ENCODE peak calls at places on chromosomes 2 and 18, in seven cellular contexts. U is tibial nerve, A is choroid plexus epithelial cell, Z is gastrocnemius medialis, G is H1, R is HFFc6, O is kidney. T is an unnamed sample.

GRCh38 chr2:19623488-19623887 is 265.1 kb upstream of the OSR1 start:
- DNase-seq in U (no peak), A (peak; percentile 93), Z (no peak), G (no peak), R (peak; percentile 62), O (no peak), T (no peak)

GRCh38 chr2:242031481-242032019 is 162.0 kb downstream of the RTP5 start:
- DNase-seq in U (no peak), A (peak; percentile 85), Z (no peak), G (peak; percentile 14), R (peak; percentile 85), O (no peak), T (no peak)

GRCh38 chr2:186675380-186675779 is 18.5 kb upstream of the FAM171B start:
- DNase-seq in U (no peak), A (peak; percentile 41), Z (no peak), G (no peak), R (no peak), O (no peak), T (no peak)

GRCh38 chr18:61248589-61248988 is 84.6 kb upstream of the CDH20 start:
- DNase-seq in U (no peak), A (no peak), Z (no peak), G (no peak), R (no peak), O (no peak), T (no peak)

GRCh38 chr2:233928594-233929351 is 11.6 kb downstream of the TRPM8 start:
- DNase-seq in U (no peak), A (peak; percentile 57), Z (no peak), G (peak; percentile 77), R (no peak), O (no peak), T (no peak)

GRCh38 chr18:3368193-3368592 is 81.8 kb upstream of the TGIF1 start:
- DNase-seq in U (no peak), A (peak; percentile 93), Z (no peak), G (no peak), R (peak; percentile 47), O (no peak), T (no peak)

GRCh38 chr2:143686585-143687164 is 557.5 kb downstream of the ARHGAP15 start:
- DNase-seq in U (peak; percentile 20), A (peak; percentile 69), Z (no peak), G (no peak), R (peak; percentile 47), O (no peak), T (no peak)

GRCh38 chr2:27249077-27249890 is 13.6 kb downstream of the SLC30A3 start:
- DNase-seq in U (no peak), A (peak; percentile 31), Z (no peak), G (no peak), R (no peak), O (peak; percentile 54), T (no peak)

GRCh38 chr2:171598713-171599319 is 76.5 kb downstream of the CYBRD1 start:
- DNase-seq in U (peak; percentile 47), A (peak; percentile 88), Z (no peak), G (no peak), R (peak; percentile 59), O (no peak), T (peak; percentile 51)

GRCh38 chr2:136246086-136246669 is 128.2 kb upstream of the CXCR4 start:
- DNase-seq in U (no peak), A (peak; percentile 43), Z (peak; percentile 57), G (peak; percentile 58), R (no peak), O (peak; percentile 85), T (no peak)

GRCh38 chr2:197279997-197280756 is 30.4 kb downstream of the ANKRD44 start:
- DNase-seq in U (no peak), A (peak; percentile 16), Z (no peak), G (no peak), R (no peak), O (no peak), T (no peak)

GRCh38 chr2:226799976-226800940 is 638 bp upstream of the IRS1 start:
- DNase-seq in U (peak; percentile 16), A (peak; percentile 33), Z (peak; percentile 28), G (peak; percentile 46), R (no peak), O (peak; percentile 84), T (no peak)

GRCh38 chr2:37775908-37776250 is 104.4 kb upstream of the CDC42EP3 start:
- DNase-seq in U (peak; percentile 21), A (peak; percentile 71), Z (no peak), G (no peak), R (peak; percentile 69), O (no peak), T (no peak)

GRCh38 chr2:232598293-232598692 is 35.1 kb upstream of the EFHD1 start:
- DNase-seq in U (no peak), A (no peak), Z (no peak), G (no peak), R (no peak), O (peak; percentile 27), T (no peak)

GRCh38 chr2:59935005-59935404 is 618.4 kb downstream of the BCL11A start:
- DNase-seq in U (no peak), A (no peak), Z (no peak), G (no peak), R (no peak), O (no peak), T (no peak)

GRCh38 chr2:68857855-68858456 is 13.2 kb downstream of the BMP10 start:
- DNase-seq in U (no peak), A (no peak), Z (no peak), G (no peak), R (no peak), O (no peak), T (no peak)

GRCh38 chr2:88549616-88550292 is 77.5 kb downstream of the EIF2AK3 start:
- DNase-seq in U (no peak), A (no peak), Z (no peak), G (peak; percentile 75), R (no peak), O (no peak), T (no peak)

GRCh38 chr2:88556026-88556425 is 71.2 kb downstream of the EIF2AK3 start:
- DNase-seq in U (no peak), A (no peak), Z (no peak), G (no peak), R (no peak), O (no peak), T (no peak)

GRCh38 chr2:88557290-88557689 is 70.0 kb downstream of the EIF2AK3 start:
- DNase-seq in U (no peak), A (no peak), Z (no peak), G (no peak), R (no peak), O (no peak), T (no peak)

DNA sequence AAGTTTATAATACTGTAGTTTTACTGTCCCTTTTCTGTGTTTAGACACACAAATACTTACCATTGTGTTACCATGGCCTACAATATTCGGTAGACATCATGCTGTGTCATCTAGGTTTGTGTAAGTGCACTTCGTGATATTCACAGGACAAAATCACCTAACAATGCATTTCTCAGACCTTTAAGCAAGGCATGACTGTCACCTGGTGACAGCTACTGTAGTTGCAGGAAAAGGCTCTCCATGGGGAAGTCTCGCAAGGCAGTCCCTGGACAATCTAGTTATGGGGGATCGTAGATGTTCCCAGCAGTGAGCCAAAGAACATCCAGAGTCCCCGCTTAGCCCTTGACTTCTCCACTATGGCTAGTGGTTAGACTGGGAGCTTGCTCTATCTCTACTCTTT is 73.1 kb downstream of the EIF2AK3 start:
- DNase-seq in U (no peak), A (no peak), Z (no peak), G (no peak), R (no peak), O (no peak), T (no peak)
- TF ChIP-seq CTCF in U (no peak), A (peak; percentile 7), Z (no peak), G (peak; percentile 88), R (peak; percentile 30), O (peak; percentile 13), T (peak; percentile 36)

DNA sequence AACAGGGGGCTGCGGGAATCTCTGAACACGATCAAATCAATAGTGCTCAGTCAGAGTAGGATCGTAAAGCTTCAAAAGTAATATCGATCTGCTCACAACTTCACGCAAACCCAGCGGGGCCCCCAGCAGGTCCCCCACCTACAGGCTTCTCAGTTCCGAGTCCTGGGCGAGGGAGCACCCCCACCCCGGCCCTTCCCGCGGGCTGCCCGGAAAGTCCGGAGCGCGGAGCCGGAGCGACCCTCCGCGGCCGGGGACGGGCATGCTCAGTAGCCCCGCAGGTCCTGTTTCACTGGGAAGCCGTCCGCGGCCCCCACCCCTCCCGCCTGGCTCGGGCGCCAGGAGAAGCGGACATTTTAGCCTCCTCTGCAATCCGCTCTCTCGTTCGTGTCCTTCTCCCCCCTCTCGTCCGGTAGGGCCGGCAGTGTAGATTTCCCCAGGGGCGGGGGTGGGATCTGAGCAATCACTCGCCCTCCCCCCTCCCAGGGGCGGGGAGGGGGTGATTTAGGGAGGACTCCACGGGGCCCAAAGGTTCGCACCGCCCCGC is 3.3 kb upstream of the SPRED2 start:
- DNase-seq in U (peak; percentile 73), A (peak; percentile 92), Z (peak; percentile 88), G (peak; percentile 92), R (peak; percentile 80), O (peak; percentile 96), T (peak; percentile 88)
- TF ChIP-seq CTCF in U (peak; percentile 39), A (no peak), Z (no peak), G (no peak), R (peak; percentile 50), O (no peak), T (no peak)

GRCh38 chr18:36411745-36412168 is 114.2 kb downstream of the FHOD3 start:
- DNase-seq in U (no peak), A (peak; percentile 30), Z (peak; percentile 33), G (peak; percentile 70), R (peak; percentile 56), O (no peak), T (no peak)
- TF ChIP-seq CTCF in U (no peak), A (peak; percentile 58), Z (no peak), G (peak; percentile 77), R (peak; percentile 85), O (peak; percentile 36), T (peak; percentile 42)

GRCh38 chr2:83967854-83968253 is 491.2 kb downstream of the SUCLG1 start:
- DNase-seq in U (no peak), A (no peak), Z (no peak), G (no peak), R (no peak), O (no peak), T (no peak)

GRCh38 chr2:83971547-83971946 is 487.5 kb downstream of the SUCLG1 start:
- DNase-seq in U (no peak), A (no peak), Z (no peak), G (no peak), R (no peak), O (no peak), T (no peak)

GRCh38 chr2:83969085-83969484 is 490.0 kb downstream of the SUCLG1 start:
- DNase-seq in U (no peak), A (no peak), Z (no peak), G (no peak), R (no peak), O (peak; percentile 11), T (no peak)

GRCh38 chr2:83972123-83972522 is 487.0 kb downstream of the SUCLG1 start:
- DNase-seq in U (no peak), A (no peak), Z (no peak), G (no peak), R (no peak), O (no peak), T (no peak)

DNA sequence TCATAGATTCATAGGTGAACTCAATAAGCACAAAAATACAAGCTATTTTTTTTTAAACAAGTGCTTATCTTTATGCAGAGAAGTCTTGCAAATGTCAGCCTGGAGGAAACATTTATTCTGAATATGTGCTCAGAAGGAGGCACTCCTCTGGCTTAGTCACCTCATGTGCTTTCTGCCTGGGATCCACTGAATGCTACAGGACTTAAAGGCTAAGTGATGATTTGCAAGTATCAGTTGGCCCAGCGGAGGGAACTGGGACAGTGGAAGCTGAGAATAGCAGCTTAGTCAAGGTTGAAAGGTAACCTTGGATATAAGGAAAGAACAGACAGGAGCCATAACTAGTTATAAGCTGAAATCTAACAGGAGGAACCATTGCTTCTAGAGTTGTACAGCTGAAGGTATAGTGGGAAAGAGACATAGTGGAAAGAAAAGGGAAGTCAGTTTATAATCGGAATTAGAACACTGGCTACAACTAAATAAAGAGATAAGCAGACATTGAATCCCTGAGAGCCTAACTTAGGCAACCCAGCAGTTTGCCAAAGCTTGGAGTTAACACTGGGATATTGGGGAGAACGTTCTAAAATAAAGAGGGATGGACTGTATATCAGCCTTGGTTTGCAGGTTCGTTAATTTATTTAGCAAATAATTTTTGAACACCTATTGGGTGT is 488.7 kb downstream of the SUCLG1 start:
- DNase-seq in U (no peak), A (no peak), Z (no peak), G (no peak), R (no peak), O (no peak), T (no peak)
- TF ChIP-seq CTCF in U (no peak), A (no peak), Z (no peak), G (no peak), R (no peak), O (no peak), T (no peak)

T was measured in D721Med.